ENCODE peak calls at places on chromosome 22, in four cellular contexts. L, X, V and H are unnamed samples.

GRCh38 chr22:45968751-45969413 is 8.1 kb downstream of the WNT7B start:
- DNase-seq in L (no peak), X (no peak), V (no peak), H (no peak)

GRCh38 chr22:19974935-19975706 is 33.5 kb upstream of the TXNRD2 start:
- DNase-seq in L (no peak), X (no peak), V (no peak), H (no peak)

GRCh38 chr22:23556026-23556620 is 24.0 kb downstream of the IGLL1 start:
- DNase-seq in L (no peak), X (no peak), V (no peak), H (no peak)

GRCh38 chr22:19853058-19853878 is 1.4 kb downstream of the GNB1L start:
- DNase-seq in L (no peak), X (no peak), V (no peak), H (peak)

GRCh38 chr22:44572414-44573207 is 74.6 kb upstream of the RTL6 start:
- DNase-seq in L (no peak), X (no peak), V (no peak), H (no peak)

GRCh38 chr22:39110631-39111561 is 13.9 kb downstream of the APOBEC3H start:
- DNase-seq in L (no peak), X (no peak), V (no peak), H (no peak)

GRCh38 chr22:44179989-44180705 is 578 bp upstream of the PARVG start:
- DNase-seq in L (no peak), X (no peak), V (no peak), H (no peak)

GRCh38 chr22:41619979-41620645 is 731 bp downstream of the DESI1 start:
- DNase-seq in L (peak), X (peak), V (peak), H (peak)

GRCh38 chr22:23621082-23621780 is 10.9 kb downstream of the DRICH1 start:
- DNase-seq in L (no peak), X (no peak), V (no peak), H (no peak)

GRCh38 chr22:26065847-26066246 is 103.4 kb upstream of the SEZ6L start:
- DNase-seq in L (no peak), X (no peak), V (no peak), H (no peak)

GRCh38 chr22:17115927-17116326 is 5.2 kb downstream of the TMEM121B start:
- DNase-seq in L (no peak), X (no peak), V (no peak), H (no peak)

GRCh38 chr22:50627452-50627913 is 469 bp downstream of the ARSA start:
- DNase-seq in L (no peak), X (peak), V (no peak), H (no peak)